ENCODE peak calls at places on chromosomes 3 and 15, in seven cellular contexts. S is stimulated activated CD8-positive, alpha-beta memory T cell treated with anti-CD3 and anti-CD28 coated beads, Interleukin-7, amount 100 ng/mL, for 1 hour; H is tibial artery; O is GM04504; C is right cardiac atrium; T is NCI-H460; Z is GM20000. V is an unnamed sample.

GRCh38 chr3:72628065-72628464 is 220.2 kb downstream of the SHQ1 start:
- DNase-seq in Z (no peak), S (no peak), H (no peak), T (no peak), C (no peak), O (no peak), V (no peak)

GRCh38 chr3:143885803-143886427 is 37.6 kb upstream of the SLC9A9 start:
- DNase-seq in C (no peak), O (peak), S (no peak), T (peak), Z (peak), H (no peak), V (peak)

GRCh38 chr3:115245437-115245836 is 98.3 kb upstream of the ZBTB20 start:
- DNase-seq in S (no peak), C (peak), T (peak), O (peak), Z (no peak), H (peak), V (no peak)

GRCh38 chr15:99401971-99402732 is 150.9 kb downstream of the LRRC28 start:
- DNase-seq in C (no peak), Z (no peak), H (no peak), S (no peak), O (no peak), T (no peak), V (no peak)

GRCh38 chr15:68354923-68355322 is 77.0 kb downstream of the ITGA11 start:
- DNase-seq in C (no peak), Z (no peak), T (no peak), O (peak), S (no peak), H (no peak), V (peak)

GRCh38 chr3:74287557-74287956 is 326.9 kb downstream of the CNTN3 start:
- DNase-seq in T (no peak), S (no peak), H (no peak), C (no peak), Z (no peak), O (peak), V (no peak)

GRCh38 chr15:89399390-89400120 is 64.9 kb upstream of the POLG start:
- DNase-seq in O (no peak), C (no peak), H (no peak), Z (peak), T (peak), S (no peak), V (no peak)

GRCh38 chr15:58110999-58111717 is 27.0 kb upstream of the AQP9 start:
- DNase-seq in T (no peak), H (no peak), S (no peak), C (no peak), O (no peak), Z (no peak), V (no peak)

GRCh38 chr3:62587579-62588031 is 214.3 kb upstream of the FEZF2 start:
- DNase-seq in C (no peak), H (no peak), S (no peak), Z (no peak), T (no peak), O (peak), V (no peak)

GRCh38 chr3:152556731-152557254 is 278.1 kb upstream of the P2RY1 start:
- DNase-seq in T (peak), H (no peak), S (no peak), O (no peak), Z (peak), C (peak), V (peak)

GRCh38 chr3:50627407-50628051 is 10.6 kb downstream of the MAPKAPK3 start:
- DNase-seq in O (no peak), C (peak), H (no peak), S (no peak), T (peak), Z (no peak), V (no peak)

GRCh38 chr3:249587-250262 is 53.2 kb downstream of the CHL1 start:
- DNase-seq in O (no peak), H (no peak), T (no peak), C (no peak), Z (no peak), S (no peak), V (no peak)

GRCh38 chr3:42451116-42451515 is 40.7 kb upstream of the LYZL4 start:
- DNase-seq in Z (no peak), H (no peak), O (no peak), C (no peak), S (no peak), T (no peak), V (no peak)

GRCh38 chr3:124780356-124780755 is 50.1 kb downstream of the UMPS start:
- DNase-seq in C (peak), S (no peak), Z (no peak), H (peak), O (peak), T (no peak), V (peak)

GRCh38 chr3:62785384-62785783 is 89.8 kb downstream of the CADPS start:
- DNase-seq in S (no peak), T (no peak), Z (no peak), H (no peak), C (no peak), O (no peak), V (no peak)

V was measured in ovary.